ENCODE peak calls at places on chromosomes 4 and X, in five cellular contexts. X is naive thymus-derived CD8-positive, alpha-beta T cell; D is B cell; L is heart right ventricle; E is ELR. N is an unnamed sample.

GRCh38 chrX:72569786-72570185 is 2.9 kb downstream of the HDAC8 start:
- DNase-seq in X (no peak), L (no peak), D (no peak), E (peak), N (no peak)

GRCh38 chr4:67779631-67780030 is 25.4 kb upstream of the GNRHR start:
- DNase-seq in L (no peak), E (peak), D (no peak), X (no peak), N (no peak)

GRCh38 chr4:7450775-7451433 is 16.2 kb upstream of the PSAPL1 start:
- DNase-seq in D (no peak), X (no peak), E (no peak), L (no peak), N (no peak)

GRCh38 chr4:106766519-106766918 is 269.6 kb downstream of the DKK2 start:
- DNase-seq in E (peak), X (no peak), L (no peak), D (no peak), N (no peak)

GRCh38 chr4:67393699-67394281 is 151.5 kb downstream of the CENPC start:
- DNase-seq in X (no peak), L (no peak), E (peak), D (no peak), N (no peak)

GRCh38 chr4:99886146-99886545 is 8.1 kb downstream of the LAMTOR3 start:
- DNase-seq in X (no peak), E (no peak), L (no peak), D (no peak), N (no peak)

GRCh38 chrX:140346711-140347110 is 158.2 kb downstream of the SOX3 start:
- DNase-seq in E (peak), X (no peak), D (no peak), L (no peak), N (no peak)

GRCh38 chr4:24988776-24989175 is 42.0 kb downstream of the LGI2 start:
- DNase-seq in L (no peak), X (no peak), D (no peak), E (peak), N (no peak)

GRCh38 chrX:152204919-152205318 is 66.5 kb upstream of the MAGEA10 start:
- DNase-seq in D (no peak), L (no peak), E (no peak), X (no peak), N (no peak)

GRCh38 chr4:107757293-107757692 is 37.3 kb upstream of the PAPSS1 start:
- DNase-seq in D (no peak), X (no peak), E (no peak), L (no peak), N (no peak)

GRCh38 chrX:123648028-123648810 is 84.6 kb downstream of the THOC2 start:
- DNase-seq in L (no peak), X (peak), D (no peak), E (peak), N (no peak)

GRCh38 chr4:6824071-6824470 is 41.5 kb downstream of the KIAA0232 start:
- DNase-seq in L (no peak), E (no peak), X (no peak), D (no peak), N (no peak)

N was measured in nucleus accumbens.